ENCODE peak calls at places on chromosomes 13 and 19, in nine cellular contexts. Q, W, E, X, B, H, L, O and M are unnamed samples.

GRCh38 chr19:45049073-45049736 is 10.4 kb downstream of the CLASRP start:
- DNase-seq in Q (no peak), W (no peak), E (no peak), X (no peak), B (no peak), H (no peak), L (no peak), O (no peak), M (no peak)

GRCh38 chr19:3507371-3508120 is 1.4 kb downstream of the FZR1 start:
- DNase-seq in Q (peak; percentile 23), W (peak; percentile 40), E (no peak), X (no peak), B (peak; percentile 22), H (no peak), L (peak; percentile 39), O (peak; percentile 22), M (no peak)

GRCh38 chr13:112643759-112644459 is 45.9 kb upstream of the ATP11A start:
- DNase-seq in Q (peak; percentile 19), W (no peak), E (no peak), X (no peak), B (no peak), H (no peak), L (no peak), O (no peak), M (no peak)

GRCh38 chr19:6685962-6686627 is 16.1 kb upstream of the TNFSF14 start:
- DNase-seq in Q (no peak), W (no peak), E (no peak), X (no peak), B (no peak), H (no peak), L (no peak), O (no peak), M (no peak)

GRCh38 chr13:52125547-52125946 is 3.3 kb downstream of the NEK5 start:
- DNase-seq in Q (no peak), W (no peak), E (no peak), X (no peak), B (no peak), H (no peak), L (no peak), O (no peak), M (no peak)

GRCh38 chr13:39516140-39516539 is 86.9 kb downstream of the LHFPL6 start:
- DNase-seq in Q (no peak), W (no peak), E (no peak), X (peak; percentile 25), B (no peak), H (no peak), L (no peak), O (no peak), M (no peak)

GRCh38 chr13:37306778-37307544 is 201.5 kb upstream of the CSNK1A1L start:
- DNase-seq in Q (no peak), W (no peak), E (no peak), X (peak; percentile 78), B (no peak), H (no peak), L (no peak), O (no peak), M (no peak)

GRCh38 chr13:57017357-57017756 is 123.4 kb upstream of the PRR20A start:
- DNase-seq in Q (no peak), W (no peak), E (no peak), X (no peak), B (no peak), H (no peak), L (no peak), O (no peak), M (no peak)